ENCODE peak calls at places on chromosomes 11 and 22, in eight cellular contexts. One of them, this sample, is unnamed.

GRCh38 chr22:32661296-32661695 is 140.2 kb upstream of the TIMP3 start:
- DNase-seq in heart left ventricle: peak; percentile 52
- DNase-seq in cardiac muscle cell: peak; percentile 93
- DNase-seq in fibroblast of lung: peak; percentile 96
- DNase-seq in activated T-helper 9 cell treated with anti-CD3 and anti-CD28 coated beads, Interleukin-2, amount 50 U/mL, for 16 hours: no peak
- DNase-seq in psoas muscle: peak; percentile 73
- DNase-seq in stimulated activated CD4-positive, alpha-beta T cell treated with anti-CD3 and anti-CD28 coated beads, Interleukin-2, amount 100 ng/mL, for 48 hours: no peak
- DNase-seq in posterior cingulate gyrus: no peak
- DNase-seq in this sample: no peak

GRCh38 chr22:37266581-37267127 is 15.7 kb upstream of the CYTH4 start:
- DNase-seq in fibroblast of lung: no peak
- DNase-seq in posterior cingulate gyrus: no peak
- DNase-seq in cardiac muscle cell: no peak
- DNase-seq in activated T-helper 9 cell treated with anti-CD3 and anti-CD28 coated beads, Interleukin-2, amount 50 U/mL, for 16 hours: no peak
- DNase-seq in stimulated activated CD4-positive, alpha-beta T cell treated with anti-CD3 and anti-CD28 coated beads, Interleukin-2, amount 100 ng/mL, for 48 hours: no peak
- DNase-seq in heart left ventricle: no peak
- DNase-seq in psoas muscle: no peak
- DNase-seq in this sample: no peak

GRCh38 chr11:22703040-22703439 is 36.6 kb downstream of the GAS2 start:
- DNase-seq in stimulated activated CD4-positive, alpha-beta T cell treated with anti-CD3 and anti-CD28 coated beads, Interleukin-2, amount 100 ng/mL, for 48 hours: no peak
- DNase-seq in cardiac muscle cell: peak; percentile 78
- DNase-seq in psoas muscle: no peak
- DNase-seq in fibroblast of lung: peak; percentile 88
- DNase-seq in activated T-helper 9 cell treated with anti-CD3 and anti-CD28 coated beads, Interleukin-2, amount 50 U/mL, for 16 hours: no peak
- DNase-seq in heart left ventricle: no peak
- DNase-seq in posterior cingulate gyrus: no peak
- DNase-seq in this sample: peak; percentile 72

GRCh38 chr11:115676768-115677167 is 172.6 kb upstream of the CADM1 start:
- DNase-seq in fibroblast of lung: peak; percentile 94
- DNase-seq in heart left ventricle: no peak
- DNase-seq in posterior cingulate gyrus: no peak
- DNase-seq in cardiac muscle cell: peak; percentile 30
- DNase-seq in psoas muscle: no peak
- DNase-seq in stimulated activated CD4-positive, alpha-beta T cell treated with anti-CD3 and anti-CD28 coated beads, Interleukin-2, amount 100 ng/mL, for 48 hours: no peak
- DNase-seq in activated T-helper 9 cell treated with anti-CD3 and anti-CD28 coated beads, Interleukin-2, amount 50 U/mL, for 16 hours: no peak
- DNase-seq in this sample: no peak

GRCh38 chr11:25758145-25758661 is 573.7 kb upstream of the ANO3 start:
- DNase-seq in psoas muscle: no peak
- DNase-seq in stimulated activated CD4-positive, alpha-beta T cell treated with anti-CD3 and anti-CD28 coated beads, Interleukin-2, amount 100 ng/mL, for 48 hours: no peak
- DNase-seq in posterior cingulate gyrus: no peak
- DNase-seq in cardiac muscle cell: no peak
- DNase-seq in fibroblast of lung: peak; percentile 15
- DNase-seq in activated T-helper 9 cell treated with anti-CD3 and anti-CD28 coated beads, Interleukin-2, amount 50 U/mL, for 16 hours: no peak
- DNase-seq in heart left ventricle: no peak
- DNase-seq in this sample: no peak

GRCh38 chr11:20909995-20910726 is 240.8 kb downstream of the NELL1 start:
- DNase-seq in activated T-helper 9 cell treated with anti-CD3 and anti-CD28 coated beads, Interleukin-2, amount 50 U/mL, for 16 hours: no peak
- DNase-seq in cardiac muscle cell: no peak
- DNase-seq in fibroblast of lung: no peak
- DNase-seq in stimulated activated CD4-positive, alpha-beta T cell treated with anti-CD3 and anti-CD28 coated beads, Interleukin-2, amount 100 ng/mL, for 48 hours: no peak
- DNase-seq in psoas muscle: no peak
- DNase-seq in posterior cingulate gyrus: no peak
- DNase-seq in heart left ventricle: no peak
- DNase-seq in this sample: no peak

GRCh38 chr22:46074771-46075551 is 75.4 kb upstream of the PPARA start:
- DNase-seq in heart left ventricle: no peak
- DNase-seq in stimulated activated CD4-positive, alpha-beta T cell treated with anti-CD3 and anti-CD28 coated beads, Interleukin-2, amount 100 ng/mL, for 48 hours: no peak
- DNase-seq in activated T-helper 9 cell treated with anti-CD3 and anti-CD28 coated beads, Interleukin-2, amount 50 U/mL, for 16 hours: no peak
- DNase-seq in posterior cingulate gyrus: peak; percentile 6
- DNase-seq in fibroblast of lung: no peak
- DNase-seq in psoas muscle: peak; percentile 24
- DNase-seq in cardiac muscle cell: no peak
- DNase-seq in this sample: no peak

GRCh38 chr11:14149683-14150082 is 187.2 kb downstream of the SPON1 start:
- DNase-seq in fibroblast of lung: no peak
- DNase-seq in psoas muscle: no peak
- DNase-seq in cardiac muscle cell: no peak
- DNase-seq in posterior cingulate gyrus: no peak
- DNase-seq in activated T-helper 9 cell treated with anti-CD3 and anti-CD28 coated beads, Interleukin-2, amount 50 U/mL, for 16 hours: no peak
- DNase-seq in stimulated activated CD4-positive, alpha-beta T cell treated with anti-CD3 and anti-CD28 coated beads, Interleukin-2, amount 100 ng/mL, for 48 hours: no peak
- DNase-seq in heart left ventricle: no peak
- DNase-seq in this sample: no peak

GRCh38 chr11:83566948-83567347 is 280.8 kb upstream of the CCDC90B start:
- DNase-seq in posterior cingulate gyrus: no peak
- DNase-seq in activated T-helper 9 cell treated with anti-CD3 and anti-CD28 coated beads, Interleukin-2, amount 50 U/mL, for 16 hours: no peak
- DNase-seq in stimulated activated CD4-positive, alpha-beta T cell treated with anti-CD3 and anti-CD28 coated beads, Interleukin-2, amount 100 ng/mL, for 48 hours: no peak
- DNase-seq in heart left ventricle: no peak
- DNase-seq in cardiac muscle cell: peak; percentile 16
- DNase-seq in psoas muscle: no peak
- DNase-seq in fibroblast of lung: peak; percentile 69
- DNase-seq in this sample: no peak

GRCh38 chr11:11533751-11534150 is 88.1 kb downstream of the GALNT18 start:
- DNase-seq in stimulated activated CD4-positive, alpha-beta T cell treated with anti-CD3 and anti-CD28 coated beads, Interleukin-2, amount 100 ng/mL, for 48 hours: no peak
- DNase-seq in heart left ventricle: no peak
- DNase-seq in psoas muscle: no peak
- DNase-seq in activated T-helper 9 cell treated with anti-CD3 and anti-CD28 coated beads, Interleukin-2, amount 50 U/mL, for 16 hours: no peak
- DNase-seq in fibroblast of lung: no peak
- DNase-seq in posterior cingulate gyrus: no peak
- DNase-seq in cardiac muscle cell: no peak
- DNase-seq in this sample: no peak

GRCh38 chr11:117519170-117519569 is 191.5 kb downstream of the CEP164 start:
- DNase-seq in activated T-helper 9 cell treated with anti-CD3 and anti-CD28 coated beads, Interleukin-2, amount 50 U/mL, for 16 hours: no peak
- DNase-seq in psoas muscle: no peak
- DNase-seq in fibroblast of lung: no peak
- DNase-seq in posterior cingulate gyrus: no peak
- DNase-seq in heart left ventricle: no peak
- DNase-seq in cardiac muscle cell: no peak
- DNase-seq in stimulated activated CD4-positive, alpha-beta T cell treated with anti-CD3 and anti-CD28 coated beads, Interleukin-2, amount 100 ng/mL, for 48 hours: no peak
- DNase-seq in this sample: no peak

This sample was measured in pulmonary artery endothelial cell.